ENCODE peak calls at places on chromosomes 2 and 18, in five cellular contexts. T is IMR-90, P is neuronal stem cell, F is H9, Z is mesenchymal stem cell. Q is an unnamed sample.

GRCh38 chr18:3547891-3548615 is 98.1 kb downstream of the TGIF1 start:
- DNase-seq in T (no peak), F (no peak), Z (no peak), P (no peak), Q (no peak)

GRCh38 chr2:88698027-88698413 is 6.5 kb downstream of the RPIA start:
- DNase-seq in T (peak; percentile 4), P (no peak), Z (no peak), F (no peak), Q (no peak)

GRCh38 chr2:196592912-196593881 is 46.3 kb upstream of the CCDC150 start:
- DNase-seq in F (peak; percentile 66), P (peak; percentile 62), T (peak; percentile 57), Z (peak; percentile 71), Q (peak; percentile 77)

GRCh38 chr2:66059332-66059731 is 375.6 kb upstream of the MEIS1 start:
- DNase-seq in T (no peak), P (no peak), Z (no peak), F (no peak), Q (no peak)

GRCh38 chr2:99101697-99102096 is 39.8 kb upstream of the C2orf15 start:
- DNase-seq in Z (peak; percentile 23), T (peak; percentile 3), F (no peak), P (no peak), Q (no peak)

GRCh38 chr18:63319383-63320040 is at the start of gene BCL2:
- DNase-seq in Z (peak; percentile 50), P (no peak), F (peak; percentile 42), T (peak; percentile 24), Q (peak; percentile 62)

GRCh38 chr2:173226899-173227692 is 127.6 kb upstream of the CDCA7 start:
- DNase-seq in Z (no peak), P (no peak), T (no peak), F (no peak), Q (no peak)

GRCh38 chr2:159076233-159076632 is 107.8 kb downstream of the TANC1 start:
- DNase-seq in Z (peak; percentile 63), F (no peak), T (peak; percentile 93), P (no peak), Q (no peak)

GRCh38 chr18:11849845-11850747 is 1.1 kb upstream of the CHMP1B start:
- DNase-seq in P (no peak), F (no peak), T (peak; percentile 96), Z (peak; percentile 45), Q (peak; percentile 49)

GRCh38 chr18:676069-676468 is 18.6 kb downstream of the TYMS start:
- DNase-seq in P (no peak), T (no peak), Z (no peak), F (no peak), Q (no peak)

GRCh38 chr2:154710078-154710477 is 11.6 kb downstream of the KCNJ3 start:
- DNase-seq in T (no peak), P (no peak), Z (no peak), F (no peak), Q (no peak)

GRCh38 chr18:42086288-42086687 is 131.3 kb downstream of the PIK3C3 start:
- DNase-seq in F (no peak), Z (no peak), T (peak; percentile 49), P (no peak), Q (no peak)

DNA sequence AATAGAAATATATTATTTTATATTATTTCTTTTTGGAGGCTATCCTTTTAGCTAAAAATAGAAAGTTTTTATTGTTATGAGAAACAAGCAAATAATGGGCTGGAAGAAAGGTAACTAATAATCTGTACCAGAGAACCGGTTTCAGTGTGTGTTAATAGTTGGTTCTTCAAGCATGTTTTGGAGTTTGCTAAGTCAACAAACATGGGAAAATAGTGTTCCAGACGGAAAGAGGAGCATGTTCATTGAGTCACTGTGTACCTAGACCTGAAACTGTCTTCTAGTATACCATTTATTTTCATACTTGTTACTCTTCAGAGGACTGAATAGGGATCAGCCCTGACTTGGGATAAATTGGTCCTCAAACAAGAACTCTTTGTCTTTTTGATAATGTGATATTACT is 134.5 kb upstream of the CWC22 start:
- DNase-seq in T (no peak), F (no peak), P (no peak), Z (no peak), Q (no peak)
- H2BK120ac ChIP-seq in T (no peak overlapping the region), F (no peak overlapping the region), P (no peak overlapping the region), Z (no peak overlapping the region), Q (no peak overlapping the region)

DNA sequence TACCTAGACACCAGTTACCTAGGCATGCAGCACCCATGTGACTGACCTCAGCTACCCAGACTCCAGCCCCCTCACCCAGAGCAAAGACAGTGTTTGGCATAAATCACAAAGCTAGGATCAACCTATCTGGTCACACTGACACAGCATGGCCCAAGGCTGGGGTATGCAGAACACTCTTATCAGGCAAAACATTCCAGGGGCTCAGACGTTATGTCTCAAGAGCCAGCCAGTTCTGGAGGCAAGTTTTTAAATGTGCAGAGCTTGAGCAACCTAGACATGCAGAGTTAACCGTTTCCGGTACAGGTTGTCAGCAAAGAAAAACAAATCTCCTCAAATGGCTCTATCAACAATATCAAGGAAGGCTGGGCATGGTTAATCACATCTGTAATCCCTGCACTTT is 92.8 kb downstream of the AP1S3 start:
- DNase-seq in F (no peak), Z (peak; percentile 56), P (no peak), T (peak; percentile 43), Q (no peak)
- H2BK120ac ChIP-seq in F (no peak overlapping the region), Z (no peak overlapping the region), P (no peak overlapping the region), T (no peak overlapping the region), Q (no peak overlapping the region)

GRCh38 chr2:95274291-95275150 is at the start of gene PROM2:
- DNase-seq in F (peak; percentile 91), T (no peak), P (no peak), Z (no peak), Q (peak; percentile 78)
- H2BK120ac ChIP-seq in F (no peak within 1 kb of the TSS), T (no peak within 1 kb of the TSS), P (no peak within 1 kb of the TSS), Z (no peak within 1 kb of the TSS), Q (peak within 1 kb of the TSS; percentile 65)

DNA sequence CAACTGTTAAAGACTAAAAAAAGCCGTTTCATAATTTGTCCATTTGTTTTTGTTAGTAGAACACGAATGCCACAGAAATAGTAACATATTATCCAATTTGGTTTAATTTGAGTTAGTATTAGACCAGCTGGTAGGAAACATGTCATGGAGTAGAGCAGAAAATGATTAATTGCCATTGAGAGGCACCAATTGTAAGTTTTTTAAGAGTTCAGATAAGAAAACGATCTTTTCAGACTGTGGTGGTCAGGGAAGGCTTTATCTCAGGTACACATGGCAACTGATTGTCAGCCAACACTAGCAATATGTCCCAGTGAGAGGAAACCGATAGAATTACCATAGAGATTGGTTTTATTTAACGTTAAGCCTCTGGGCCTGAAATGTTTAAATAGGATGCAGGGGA is 438.2 kb upstream of the MAP2 start:
- DNase-seq in T (no peak), P (no peak), Z (no peak), F (no peak), Q (no peak)
- H2BK120ac ChIP-seq in T (no peak overlapping the region), P (no peak overlapping the region), Z (no peak overlapping the region), F (no peak overlapping the region), Q (no peak overlapping the region)

DNA sequence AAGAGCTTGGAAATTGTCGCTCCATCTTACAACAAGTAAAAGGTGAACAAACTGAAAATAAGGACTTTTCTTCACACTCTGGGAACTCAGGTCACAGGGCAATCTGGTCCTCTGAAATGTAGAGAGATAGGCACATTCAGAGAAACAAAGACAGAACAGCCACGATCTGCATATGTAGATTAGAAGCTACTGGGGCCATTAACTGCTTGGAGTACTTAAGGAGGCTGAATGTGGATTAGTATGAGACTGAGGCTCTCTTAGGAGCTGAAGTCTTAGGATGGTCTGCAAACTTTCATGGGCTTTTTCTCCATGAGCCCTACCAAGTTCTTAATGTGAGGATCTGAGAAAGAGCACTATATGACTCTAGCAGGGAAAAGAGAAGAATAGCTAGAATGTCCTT is 265.3 kb upstream of the NXPH2 start:
- DNase-seq in T (no peak), F (peak; percentile 45), P (no peak), Z (no peak), Q (no peak)
- H2BK120ac ChIP-seq in T (no peak overlapping the region), F (no peak overlapping the region), P (no peak overlapping the region), Z (no peak overlapping the region), Q (no peak overlapping the region)

GRCh38 chr2:225725726-225726125 is 326.2 kb downstream of the NYAP2 start:
- DNase-seq in Z (no peak), P (no peak), F (no peak), T (peak; percentile 18), Q (no peak)
- H2BK120ac ChIP-seq in Z (no peak overlapping the region), P (no peak overlapping the region), F (no peak overlapping the region), T (no peak overlapping the region), Q (no peak overlapping the region)

GRCh38 chr2:85255813-85256581 is 71.8 kb downstream of the TGOLN2 start:
- DNase-seq in T (peak; percentile 80), F (peak; percentile 85), Z (peak; percentile 71), P (peak; percentile 94), Q (no peak)
- H2BK120ac ChIP-seq in T (peak overlapping the region; percentile 95), F (no peak overlapping the region), Z (no peak overlapping the region), P (peak overlapping the region; percentile 29), Q (peak overlapping the region; percentile 81)

GRCh38 chr2:47293967-47294366 is 109.0 kb upstream of the MSH2 start:
- DNase-seq in T (no peak), P (no peak), F (no peak), Z (no peak), Q (no peak)

GRCh38 chr2:47295133-47295980 is 107.6 kb upstream of the MSH2 start:
- DNase-seq in F (no peak), P (no peak), T (no peak), Z (no peak), Q (no peak)

GRCh38 chr2:47298739-47299138 is 104.2 kb upstream of the MSH2 start:
- DNase-seq in T (no peak), F (no peak), P (no peak), Z (no peak), Q (no peak)

GRCh38 chr2:47297767-47298401 is 105.1 kb upstream of the MSH2 start:
- DNase-seq in T (no peak), P (no peak), F (no peak), Z (peak; percentile 57), Q (no peak)

DNA sequence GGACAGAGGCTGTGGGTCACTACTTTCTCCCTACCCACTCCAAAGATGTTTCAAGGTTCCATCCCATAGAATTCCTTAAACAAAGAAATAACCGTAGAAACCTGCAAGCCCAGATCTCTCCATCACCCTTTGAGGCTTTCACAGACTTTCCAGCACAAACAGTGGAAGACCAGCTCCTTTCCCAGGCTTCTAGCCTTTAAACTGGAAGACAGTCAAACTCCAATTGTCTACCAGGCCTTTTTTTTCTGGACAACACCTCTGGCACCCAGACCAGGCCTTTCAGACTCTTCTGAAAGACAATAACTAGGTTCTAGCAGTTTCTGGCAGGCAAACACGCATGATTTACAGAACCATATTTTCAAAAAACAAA is 107.0 kb upstream of the MSH2 start:
- DNase-seq in P (no peak), T (no peak), Z (no peak), F (no peak), Q (no peak)
- H2BK120ac ChIP-seq in P (no peak overlapping the region), T (no peak overlapping the region), Z (no peak overlapping the region), F (no peak overlapping the region), Q (no peak overlapping the region)